ENCODE peak calls at places on chromosome 13, in five cellular contexts. L is tibial artery, N is heart left ventricle, C is RWPE1, S is A549. J is an unnamed sample.

GRCh38 chr13:110869231-110869804 is 45.6 kb downstream of the ANKRD10 start:
- DNase-seq in L (no peak), S (no peak), N (no peak), C (no peak), J (peak)

GRCh38 chr13:96816874-96817273 is 177.4 kb downstream of the OXGR1 start:
- DNase-seq in N (no peak), L (no peak), S (no peak), C (no peak), J (no peak)

GRCh38 chr13:111245781-111246384 is 74.6 kb upstream of the TEX29 start:
- DNase-seq in L (no peak), N (no peak), S (no peak), C (no peak), J (no peak)

GRCh38 chr13:24050292-24050711 is 110.2 kb upstream of the SPATA13 start:
- DNase-seq in S (no peak), C (peak), N (peak), L (no peak), J (peak)

GRCh38 chr13:108925070-108925469 is 295.7 kb downstream of the MYO16 start:
- DNase-seq in C (no peak), S (no peak), N (no peak), L (no peak), J (no peak)

GRCh38 chr13:20828540-20829364 is 55.0 kb upstream of the EEF1AKMT1 start:
- DNase-seq in N (no peak), C (peak), S (peak), L (no peak), J (no peak)

GRCh38 chr13:25990801-25991200 is 61.0 kb downstream of the SHISA2 start:
- DNase-seq in C (no peak), N (no peak), L (no peak), S (no peak), J (no peak)

GRCh38 chr13:92901739-92902138 is 324.9 kb upstream of the GPC6 start:
- DNase-seq in N (no peak), L (no peak), C (no peak), S (no peak), J (no peak)

GRCh38 chr13:101474419-101474957 is 22.0 kb downstream of the ITGBL1 start:
- DNase-seq in N (no peak), L (peak), C (no peak), S (no peak), J (no peak)

GRCh38 chr13:67652887-67653286 is 422.8 kb upstream of the PCDH9 start:
- DNase-seq in N (no peak), C (no peak), L (no peak), S (no peak), J (no peak)

GRCh38 chr13:67841071-67841470 is 610.9 kb upstream of the PCDH9 start:
- DNase-seq in L (no peak), S (no peak), N (no peak), C (no peak), J (no peak)

GRCh38 chr13:42369071-42369795 is 97.3 kb downstream of the AKAP11 start:
- DNase-seq in C (no peak), L (no peak), S (no peak), N (no peak), J (no peak)

GRCh38 chr13:104592127-104592526 is 1525.9 kb upstream of the SLC10A2 start:
- DNase-seq in L (no peak), S (no peak), C (peak), N (no peak), J (no peak)

GRCh38 chr13:40352385-40352778 is 314.1 kb downstream of the FOXO1 start:
- DNase-seq in L (peak), C (no peak), S (no peak), N (peak), J (peak)

GRCh38 chr13:113926951-113927660 is 46.8 kb downstream of the C13orf46 start:
- DNase-seq in S (no peak), L (peak), N (peak), C (no peak), J (peak)

GRCh38 chr13:34522818-34523217 is 419.3 kb upstream of the NBEA start:
- DNase-seq in S (no peak), L (no peak), C (no peak), N (no peak), J (no peak)

GRCh38 chr13:29847501-29847983 is 2.9 kb downstream of the UBL3 start:
- DNase-seq in C (no peak), N (no peak), S (no peak), L (no peak), J (no peak)

GRCh38 chr13:76854894-76855293 is 31.3 kb downstream of the KCTD12 start:
- DNase-seq in N (no peak), L (no peak), S (no peak), C (peak), J (no peak)

GRCh38 chr13:113978741-113979481 is 5.0 kb upstream of the C13orf46 start:
- DNase-seq in N (no peak), L (no peak), S (no peak), C (no peak), J (peak)

GRCh38 chr13:110334841-110335490 is 27.9 kb downstream of the COL4A2 start:
- DNase-seq in C (no peak), N (no peak), L (no peak), S (no peak), J (no peak)

GRCh38 chr13:48431431-48431830 is 18.5 kb upstream of the LPAR6 start:
- DNase-seq in L (no peak), C (no peak), N (no peak), S (no peak), J (no peak)

GRCh38 chr13:66748712-66749111 is 481.4 kb downstream of the PCDH9 start:
- DNase-seq in L (no peak), C (no peak), N (no peak), S (no peak), J (no peak)

GRCh38 chr13:110712081-110712848 is 1.2 kb upstream of the ING1 start:
- DNase-seq in S (peak), N (peak), L (peak), C (peak), J (peak)

GRCh38 chr13:36666482-36667264 is 7.1 kb upstream of the SERTM1 start:
- DNase-seq in S (no peak), N (no peak), L (no peak), C (no peak), J (no peak)

GRCh38 chr13:52786747-52787146 is 47.1 kb upstream of the CNMD start:
- DNase-seq in S (no peak), L (no peak), N (no peak), C (no peak), J (no peak)

GRCh38 chr13:76019421-76020044 is 383.4 kb downstream of the LMO7 start:
- DNase-seq in S (no peak), N (peak), C (no peak), L (no peak), J (no peak)

GRCh38 chr13:64725492-64725891 is 2504.6 kb downstream of the PCDH9 start:
- DNase-seq in C (no peak), L (no peak), S (no peak), N (no peak), J (no peak)

GRCh38 chr13:73462241-73462640 is 403.4 kb downstream of the KLF5 start:
- DNase-seq in C (no peak), N (no peak), L (no peak), S (no peak), J (no peak)

GRCh38 chr13:80437212-80437611 is 96.3 kb upstream of the SPRY2 start:
- DNase-seq in S (no peak), L (no peak), C (no peak), N (no peak), J (no peak)

GRCh38 chr13:51432576-51432975 is 20.3 kb downstream of the INTS6 start:
- DNase-seq in S (no peak), L (no peak), N (no peak), C (no peak), J (no peak)
- H3K27ac ChIP-seq in S (no peak), L (no peak), N (no peak), C (no peak), J (no peak)

GRCh38 chr13:28273919-28274318 is 135.6 kb downstream of the PAN3 start:
- DNase-seq in C (no peak), L (no peak), N (no peak), S (no peak), J (no peak)
- TF ChIP-seq CTCF in C (no peak), L (no peak), N (no peak), S (no peak), J (no peak)

GRCh38 chr13:95298169-95298940 is 2.9 kb downstream of the ABCC4 start:
- DNase-seq in C (no peak), N (no peak), L (no peak), S (no peak), J (no peak)
- H3K27ac ChIP-seq in C (peak), N (no peak), L (no peak), S (peak), J (peak)

GRCh38 chr13:94414141-94414540 is 65.3 kb downstream of the DCT start:
- DNase-seq in L (no peak), N (no peak), S (no peak), C (no peak), J (no peak)

GRCh38 chr13:94416454-94417080 is 62.9 kb downstream of the DCT start:
- DNase-seq in L (no peak), N (no peak), S (no peak), C (no peak), J (no peak)

GRCh38 chr13:94419304-94419943 is 60.1 kb downstream of the DCT start:
- DNase-seq in N (no peak), S (no peak), L (no peak), C (no peak), J (no peak)

GRCh38 chr13:94415484-94415883 is 64.0 kb downstream of the DCT start:
- DNase-seq in N (no peak), S (no peak), C (no peak), L (no peak), J (no peak)

GRCh38 chr13:94417294-94417693 is 62.2 kb downstream of the DCT start:
- DNase-seq in L (no peak), S (no peak), C (no peak), N (no peak), J (no peak)
- TF ChIP-seq CTCF in L (no peak), S (no peak), C (no peak), N (no peak), J (no peak)

GRCh38 chr13:99481357-99481756 is 19.9 kb upstream of the TM9SF2 start:
- DNase-seq in C (no peak), S (no peak), L (no peak), N (no peak), J (no peak)
- H3K27ac ChIP-seq in C (no peak), S (no peak), L (peak), N (no peak), J (no peak)

GRCh38 chr13:74868044-74868443 is 613.9 kb downstream of the TBC1D4 start:
- DNase-seq in S (no peak), C (peak), L (no peak), N (no peak), J (no peak)

GRCh38 chr13:74866151-74866550 is 615.8 kb downstream of the TBC1D4 start:
- DNase-seq in N (no peak), S (no peak), C (no peak), L (no peak), J (no peak)

GRCh38 chr13:74869846-74870245 is 612.1 kb downstream of the TBC1D4 start:
- DNase-seq in L (no peak), N (no peak), C (no peak), S (no peak), J (no peak)

GRCh38 chr13:74870865-74871264 is 611.1 kb downstream of the TBC1D4 start:
- DNase-seq in L (no peak), C (peak), S (no peak), N (no peak), J (no peak)

GRCh38 chr13:74867460-74867859 is 614.5 kb downstream of the TBC1D4 start:
- DNase-seq in S (no peak), L (no peak), N (no peak), C (no peak), J (no peak)
- TF ChIP-seq CTCF in S (no peak), L (no peak), N (no peak), C (no peak), J (no peak)

GRCh38 chr13:45333251-45333972 is 7.6 kb downstream of the TPT1 start:
- DNase-seq in C (no peak), S (no peak), L (no peak), N (no peak), J (no peak)

GRCh38 chr13:45332831-45333219 is 8.2 kb downstream of the TPT1 start:
- DNase-seq in L (no peak), S (no peak), C (no peak), N (no peak), J (no peak)

GRCh38 chr13:45333973-45334922 is 6.7 kb downstream of the TPT1 start:
- DNase-seq in C (no peak), S (no peak), N (no peak), L (no peak), J (no peak)

GRCh38 chr13:45331123-45331619 is 9.8 kb downstream of the TPT1 start:
- DNase-seq in C (no peak), N (no peak), L (no peak), S (no peak), J (no peak)

DNA sequence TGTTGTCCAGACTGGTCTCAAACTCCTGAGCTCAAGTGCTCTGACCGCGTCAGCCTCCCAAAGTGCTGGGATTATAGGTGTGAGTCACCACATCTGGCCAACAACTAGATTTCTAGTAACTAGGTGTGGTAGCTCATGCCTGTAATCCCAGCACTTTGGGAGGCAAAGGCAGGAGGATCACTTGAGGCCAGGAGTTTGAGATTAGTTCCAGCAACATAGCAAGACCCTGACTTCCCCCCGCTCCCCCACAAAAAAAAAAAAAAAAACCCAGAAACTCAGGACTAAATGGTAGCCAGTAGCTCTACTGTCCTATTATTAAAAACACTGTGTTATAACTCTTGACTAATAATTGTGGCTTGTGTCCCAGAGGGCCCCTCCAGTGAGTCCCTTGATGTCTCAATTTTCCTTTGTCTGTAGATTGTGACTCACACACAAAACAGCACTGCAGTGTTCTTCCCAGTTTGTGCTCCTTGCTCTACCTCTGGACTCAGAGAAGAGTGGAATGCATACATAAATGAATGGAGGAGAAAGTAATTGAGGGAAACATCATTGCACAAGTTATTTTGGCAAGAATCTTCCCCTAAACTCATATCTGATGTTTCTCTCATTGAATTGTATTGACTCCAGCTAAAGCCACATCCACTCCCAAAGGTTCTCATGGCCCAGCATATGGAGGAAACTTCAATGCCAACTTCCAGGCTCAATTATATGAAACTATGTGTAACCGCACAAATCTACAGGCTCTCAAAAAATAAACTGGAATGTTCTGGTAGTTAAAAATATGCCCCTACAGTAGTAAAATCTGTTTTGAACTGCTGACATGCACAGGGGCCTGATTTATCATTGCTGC is 8.8 kb downstream of the TPT1 start:
- DNase-seq in N (no peak), S (no peak), L (peak), C (peak), J (no peak)
- H3K27ac ChIP-seq in N (no peak), S (peak), L (no peak), C (peak), J (peak)

J was measured in psoas muscle.